ENCODE peak calls at places on chromosomes 4 and X, in four cellular contexts. E, P, L and V are unnamed samples. For H3K4me1, the result is how much of the 10 kb centered on the place peaks cover.

GRCh38 chr4:73001885-73002284 is 67.6 kb downstream of the COX18 start:
- DNase-seq in E (no peak), P (no peak), L (no peak), V (no peak)

GRCh38 chr4:40055873-40056721 is 553 bp upstream of the N4BP2 start:
- DNase-seq in E (peak), P (peak), L (peak), V (peak)

GRCh38 chr4:187006189-187006618 is 282.5 kb upstream of the FAT1 start:
- DNase-seq in E (no peak), P (no peak), L (no peak), V (no peak)

GRCh38 chr4:22385615-22386014 is 130.3 kb downstream of the ADGRA3 start:
- DNase-seq in E (no peak), P (no peak), L (no peak), V (no peak)

GRCh38 chr4:135917016-135917415 is 1615.3 kb downstream of the PCDH18 start:
- DNase-seq in E (no peak), P (no peak), L (no peak), V (no peak)

GRCh38 chr4:147831452-147832192 is 99.7 kb downstream of the ARHGAP10 start:
- DNase-seq in E (no peak), P (peak), L (no peak), V (peak)

GRCh38 chr4:118036336-118036735 is 2.0 kb downstream of the NDST3 start:
- DNase-seq in E (no peak), P (no peak), L (no peak), V (no peak)

GRCh38 chr4:81491943-81492342 is 20.2 kb upstream of the RASGEF1B start:
- DNase-seq in E (no peak), P (no peak), L (no peak), V (no peak)

DNA sequence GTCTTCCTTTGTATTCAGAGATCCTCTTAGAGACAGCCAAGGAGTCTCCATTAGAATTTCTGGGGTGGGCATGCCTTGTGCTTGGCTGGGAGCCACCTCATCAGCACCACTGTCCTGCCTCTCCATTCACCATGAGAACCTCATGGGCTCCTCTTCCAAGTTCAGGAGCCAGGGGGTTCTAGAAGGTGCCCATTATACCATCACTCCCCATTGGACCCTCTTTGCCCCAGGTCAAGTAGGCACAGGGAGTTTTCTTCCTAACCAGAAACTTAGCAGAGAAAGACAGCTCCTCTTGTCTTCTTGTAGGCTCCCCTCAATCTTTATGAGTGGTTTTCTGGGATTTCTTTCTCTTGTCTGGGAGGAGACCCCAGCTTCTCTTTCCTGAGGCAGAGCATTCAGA is 31.1 kb downstream of the ASMT start:
- DNase-seq in E (no peak), P (no peak), L (no peak), V (no peak)
- H3K4me3 ChIP-seq in E (no peak), P (no peak), L (no peak), V (no peak)

GRCh38 chr4:123547818-123548200 is 151.2 kb downstream of the SPRY1 start:
- DNase-seq in E (no peak), P (no peak), L (no peak), V (no peak)
- H3K27ac ChIP-seq in E (no peak), P (no peak), L (no peak), V (no peak)

DNA sequence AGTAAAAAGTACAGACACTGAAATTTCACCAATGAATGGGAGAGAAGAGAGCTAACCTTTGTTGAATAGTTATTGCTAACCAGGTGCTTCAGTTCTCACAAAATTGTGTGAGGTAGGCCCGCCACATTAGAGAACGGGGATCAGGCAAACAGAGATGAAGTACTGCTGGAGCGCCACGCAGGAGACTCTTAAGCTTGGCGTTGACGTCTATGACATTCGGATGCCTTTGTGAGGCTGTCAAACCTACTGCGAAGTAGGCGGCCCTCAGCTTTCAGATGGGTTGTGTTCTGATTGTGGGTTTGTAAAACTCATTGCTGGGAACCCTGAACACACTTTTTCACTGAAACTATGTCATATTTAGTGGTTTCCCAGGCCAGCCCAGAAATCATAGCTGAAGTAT is 173.6 kb downstream of the CBR4 start:
- DNase-seq in E (no peak), P (no peak), L (no peak), V (no peak)
- H3K4me1 ChIP-seq in E (half or more), P (half or more), L (half or more), V (half or more)

GRCh38 chr4:5706486-5707290 is 1.7 kb downstream of the EVC2 start:
- DNase-seq in E (no peak), P (no peak), L (no peak), V (no peak)
- H3K4me3 ChIP-seq in E (peak), P (no peak), L (no peak), V (no peak)

GRCh38 chr4:83219344-83219990 is 65.1 kb downstream of the COQ2 start:
- DNase-seq in E (no peak), P (no peak), L (no peak), V (no peak)

GRCh38 chr4:83217721-83218522 is 66.7 kb downstream of the COQ2 start:
- DNase-seq in E (no peak), P (no peak), L (no peak), V (no peak)

GRCh38 chr4:83214079-83214478 is 70.5 kb downstream of the COQ2 start:
- DNase-seq in E (no peak), P (no peak), L (no peak), V (no peak)

GRCh38 chr4:83219991-83220360 is 64.6 kb downstream of the COQ2 start:
- DNase-seq in E (no peak), P (no peak), L (no peak), V (no peak)

GRCh38 chr4:83216856-83217683 is 67.5 kb downstream of the COQ2 start:
- DNase-seq in E (no peak), P (no peak), L (no peak), V (no peak)
- H3K27ac ChIP-seq in E (peak), P (no peak), L (no peak), V (peak)

GRCh38 chr4:122827899-122828601 is 1.4 kb downstream of the FGF2 start:
- DNase-seq in E (no peak), P (peak), L (no peak), V (no peak)

GRCh38 chr4:122830392-122831095 is 3.9 kb downstream of the FGF2 start:
- DNase-seq in E (no peak), P (no peak), L (no peak), V (no peak)

GRCh38 chr4:122832732-122833131 is 6.1 kb downstream of the FGF2 start:
- DNase-seq in E (no peak), P (no peak), L (no peak), V (no peak)

GRCh38 chr4:122833999-122834398 is 7.4 kb downstream of the FGF2 start:
- DNase-seq in E (no peak), P (no peak), L (no peak), V (no peak)

GRCh38 chr4:122831515-122832196 is 5.0 kb downstream of the FGF2 start:
- DNase-seq in E (no peak), P (no peak), L (no peak), V (no peak)
- H3K4me1 ChIP-seq in E (under half), P (half or more), L (under half), V (under half)

GRCh38 chrX:153877571-153878261 is 8.3 kb downstream of the L1CAM start:
- DNase-seq in E (no peak), P (no peak), L (no peak), V (no peak)

GRCh38 chrX:153880440-153880815 is 5.5 kb downstream of the L1CAM start:
- DNase-seq in E (no peak), P (no peak), L (no peak), V (no peak)

GRCh38 chrX:153878285-153878779 is 7.6 kb downstream of the L1CAM start:
- DNase-seq in E (no peak), P (no peak), L (no peak), V (no peak)

GRCh38 chrX:153879741-153880439 is 6.1 kb downstream of the L1CAM start:
- DNase-seq in E (no peak), P (no peak), L (no peak), V (no peak)

DNA sequence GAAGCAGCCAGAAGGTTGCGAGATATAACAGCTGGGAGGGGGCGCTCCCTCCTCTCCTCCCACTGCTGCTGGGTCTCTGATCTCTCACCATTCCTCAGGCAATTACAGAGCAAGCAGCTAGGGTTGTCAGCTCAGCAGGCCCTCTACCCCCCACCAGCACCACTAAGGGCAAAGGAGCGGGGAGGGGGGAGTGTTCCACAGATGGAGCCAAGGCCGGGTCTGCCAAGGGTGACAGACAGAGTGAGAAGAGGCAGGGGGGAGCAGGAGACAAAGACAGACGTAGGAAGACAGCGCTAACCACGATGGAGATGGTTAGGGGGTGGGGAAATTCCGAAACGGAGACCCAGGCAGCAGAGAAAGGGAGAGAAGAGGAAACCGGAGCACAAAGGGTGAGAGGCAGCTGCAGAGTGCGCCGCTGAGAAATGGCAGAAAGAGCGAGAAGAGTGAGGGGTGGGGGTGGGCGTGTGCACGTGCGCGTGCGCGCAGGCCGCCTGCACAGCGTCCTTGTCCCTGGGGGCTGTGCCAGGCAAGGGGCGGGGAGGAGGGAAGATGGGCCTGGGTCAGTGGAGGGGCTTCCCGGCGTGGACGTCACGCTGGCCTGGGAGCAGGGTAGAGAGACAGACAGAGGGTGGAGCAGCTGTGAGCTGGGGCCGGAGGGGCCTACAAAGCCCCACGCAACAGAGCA is 6.9 kb downstream of the L1CAM start:
- DNase-seq in E (no peak), P (no peak), L (no peak), V (no peak)
- H3K4me3 ChIP-seq in E (no peak), P (no peak), L (no peak), V (no peak)

DNA sequence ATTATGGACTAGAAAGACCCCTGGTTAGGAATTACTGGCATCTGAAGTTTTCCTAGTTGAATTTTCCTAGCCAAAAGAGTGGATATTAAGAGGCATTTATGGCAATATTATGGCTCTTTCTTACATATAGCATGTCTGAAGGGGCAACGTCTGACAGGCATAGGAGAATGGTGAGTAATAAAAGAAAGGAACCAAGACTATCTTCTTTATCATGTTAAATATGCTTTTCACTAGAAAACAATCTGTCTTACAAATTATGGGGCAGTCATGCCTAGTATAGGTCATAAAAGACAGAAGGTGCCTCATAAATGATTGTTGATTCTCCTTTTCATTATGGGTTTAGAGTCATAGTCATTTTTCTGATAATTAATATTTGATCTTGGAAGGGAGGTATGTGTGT is 431.1 kb upstream of the HTR2C start:
- DNase-seq in E (no peak), P (no peak), L (no peak), V (no peak)
- H3K27ac ChIP-seq in E (no peak), P (no peak), L (no peak), V (no peak)

GRCh38 chr4:89800527-89801103 is 36.3 kb downstream of the SNCA start:
- DNase-seq in E (no peak), P (no peak), L (no peak), V (no peak)

GRCh38 chr4:89807441-89808140 is 29.4 kb downstream of the SNCA start:
- DNase-seq in E (no peak), P (no peak), L (no peak), V (no peak)

GRCh38 chr4:89803036-89803435 is 33.9 kb downstream of the SNCA start:
- DNase-seq in E (no peak), P (no peak), L (no peak), V (no peak)

GRCh38 chr4:89800012-89800516 is 36.9 kb downstream of the SNCA start:
- DNase-seq in E (no peak), P (no peak), L (no peak), V (no peak)

DNA sequence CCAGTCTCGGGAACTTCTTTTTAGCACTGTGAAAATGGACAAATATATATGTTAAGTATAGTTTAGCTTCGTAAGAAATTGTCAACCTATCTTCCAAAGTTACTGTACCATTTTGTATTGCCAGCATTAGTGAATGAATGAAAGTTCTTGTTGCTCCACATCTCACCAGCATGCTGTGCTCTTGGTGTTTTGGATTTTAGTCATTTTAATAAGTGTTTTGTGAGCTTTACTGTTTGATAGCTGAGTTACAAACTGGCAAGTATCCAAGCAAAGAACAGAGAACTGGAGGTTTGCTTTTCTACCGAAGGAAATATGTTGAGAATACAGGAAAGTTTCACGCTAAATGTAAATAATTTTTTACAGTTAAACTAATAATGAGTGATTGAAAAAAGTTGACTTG is 33.0 kb downstream of the SNCA start:
- DNase-seq in E (no peak), P (no peak), L (no peak), V (no peak)
- H3K4me1 ChIP-seq in E (under half), P (under half), L (under half), V (under half)